ENCODE peak calls at places on chromosome 1, in nine cellular contexts. R is kidney, Y is NT2/D1, B is prostate gland, K is H1, W is ascending aorta, Q is transverse colon, I is pancreas, P is breast epithelium. T is an unnamed sample.

GRCh38 chr1:15885701-15886612 is 38.5 kb downstream of the SPEN start:
- DNase-seq in R (peak; percentile 99), Y (peak; percentile 49), B (peak; percentile 96), K (peak; percentile 88), W (peak; percentile 98), Q (peak; percentile 97), I (peak; percentile 96), P (peak; percentile 98), T (peak; percentile 98)

GRCh38 chr1:216223521-216223920 is 199.7 kb downstream of the USH2A start:
- DNase-seq in R (no peak), Y (no peak), B (no peak), K (no peak), W (no peak), Q (no peak), I (no peak), P (no peak), T (no peak)

GRCh38 chr1:110208916-110209650 is 1.0 kb upstream of the KCNC4 start:
- DNase-seq in R (no peak), Y (no peak), B (no peak), K (no peak), W (no peak), Q (no peak), I (no peak), P (no peak), T (no peak)

GRCh38 chr1:151472852-151473731 is 13.8 kb upstream of the POGZ start:
- DNase-seq in R (peak; percentile 68), Y (no peak), B (peak; percentile 13), K (peak; percentile 73), W (no peak), Q (peak; percentile 49), I (peak; percentile 70), P (no peak), T (peak; percentile 41)

GRCh38 chr1:34292472-34292871 is 115.8 kb downstream of the C1orf94 start:
- DNase-seq in R (no peak), Y (peak; percentile 13), B (no peak), K (no peak), W (no peak), Q (no peak), I (no peak), P (no peak), T (no peak)

GRCh38 chr1:37410815-37411214 is 63.6 kb upstream of the ZC3H12A start:
- DNase-seq in R (no peak), Y (peak; percentile 67), B (no peak), K (peak; percentile 87), W (no peak), Q (no peak), I (no peak), P (no peak), T (no peak)

GRCh38 chr1:206864939-206865671 is at the start of gene IL20:
- DNase-seq in R (peak; percentile 86), Y (peak; percentile 80), B (peak; percentile 91), K (peak; percentile 96), W (peak; percentile 18), Q (peak; percentile 85), I (peak; percentile 99), P (peak; percentile 93), T (peak; percentile 68)

GRCh38 chr1:11659748-11660147 is 4.3 kb upstream of the FBXO6 start:
- DNase-seq in R (no peak), Y (no peak), B (no peak), K (no peak), W (no peak), Q (no peak), I (no peak), P (no peak), T (no peak)

GRCh38 chr1:112905420-112906154 is 50.4 kb downstream of the SLC16A1 start:
- DNase-seq in R (no peak), Y (no peak), B (peak; percentile 11), K (peak; percentile 38), W (no peak), Q (peak; percentile 74), I (no peak), P (no peak), T (no peak)

GRCh38 chr1:183633676-183634343 is 1.8 kb downstream of the ARPC5 start:
- DNase-seq in R (no peak), Y (peak; percentile 66), B (no peak), K (no peak), W (no peak), Q (no peak), I (no peak), P (no peak), T (no peak)
- H3K4me1 ChIP-seq in R (peaks cover 8% of the 10 kb centered on the region), Y (peaks cover 3% of the 10 kb centered on the region), B (no peaks in the 10 kb centered on the region), K (no peaks in the 10 kb centered on the region), W (peaks cover 21% of the 10 kb centered on the region), Q (peaks cover 62% of the 10 kb centered on the region), I (peaks cover 9% of the 10 kb centered on the region), P (no peaks in the 10 kb centered on the region), T (peaks cover 81% of the 10 kb centered on the region)

DNA sequence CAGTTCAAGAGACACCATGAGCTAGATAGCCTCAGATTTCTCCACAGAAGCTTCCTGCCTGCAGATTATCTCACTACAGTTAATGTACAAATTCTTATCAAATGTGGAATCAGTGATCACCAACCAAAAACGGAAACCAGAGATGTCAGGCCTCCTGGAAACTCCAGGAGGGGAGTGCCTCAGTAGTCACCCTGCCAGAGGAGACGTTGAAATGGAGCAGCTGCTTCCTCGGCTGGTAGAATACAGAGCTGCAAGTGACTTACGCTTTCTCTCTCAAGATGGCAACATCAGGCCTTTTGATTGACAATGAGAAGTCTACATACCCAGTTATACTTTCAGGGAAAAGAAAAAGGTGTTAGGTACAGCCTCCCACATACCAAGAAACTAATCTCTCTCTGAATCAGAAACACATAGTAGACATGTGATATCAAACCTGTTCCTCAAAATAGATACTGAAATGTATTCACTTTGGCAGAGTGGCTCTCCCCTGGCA is 52.2 kb downstream of the ACP6 start:
- DNase-seq in R (no peak), Y (no peak), B (no peak), K (no peak), W (no peak), Q (no peak), I (no peak), P (no peak), T (no peak)
- H3K36me3 ChIP-seq in R (peaks cover 64% of the 10 kb centered on the region), Y (peaks cover 98% of the 10 kb centered on the region), B (peaks cover 8% of the 10 kb centered on the region), K (peaks cover 43% of the 10 kb centered on the region), W (peaks cover 87% of the 10 kb centered on the region), Q (no peaks in the 10 kb centered on the region), I (no peaks in the 10 kb centered on the region), P (no peaks in the 10 kb centered on the region), T (peaks cover 94% of the 10 kb centered on the region)

GRCh38 chr1:230866171-230866811 is 2.0 kb downstream of the C1orf198 start:
- DNase-seq in R (no peak), Y (no peak), B (no peak), K (no peak), W (no peak), Q (no peak), I (no peak), P (no peak), T (no peak)
- H3K4me1 ChIP-seq in R (peaks cover 21% of the 10 kb centered on the region), Y (no peaks in the 10 kb centered on the region), B (no peaks in the 10 kb centered on the region), K (peaks cover 9% of the 10 kb centered on the region), W (peaks cover 45% of the 10 kb centered on the region), Q (peaks cover 47% of the 10 kb centered on the region), I (peaks cover 31% of the 10 kb centered on the region), P (peaks cover 2% of the 10 kb centered on the region), T (peaks cover 90% of the 10 kb centered on the region)

GRCh38 chr1:239696317-239696716 is 309.9 kb downstream of the CHRM3 start:
- DNase-seq in R (no peak), Y (no peak), B (no peak), K (no peak), W (no peak), Q (no peak), I (no peak), P (no peak), T (no peak)
- H3K36me3 ChIP-seq in R (no peaks in the 10 kb centered on the region), Y (no peaks in the 10 kb centered on the region), B (no peaks in the 10 kb centered on the region), K (no peaks in the 10 kb centered on the region), W (no peaks in the 10 kb centered on the region), Q (no peaks in the 10 kb centered on the region), I (no peaks in the 10 kb centered on the region), P (no peaks in the 10 kb centered on the region), T (no peaks in the 10 kb centered on the region)

DNA sequence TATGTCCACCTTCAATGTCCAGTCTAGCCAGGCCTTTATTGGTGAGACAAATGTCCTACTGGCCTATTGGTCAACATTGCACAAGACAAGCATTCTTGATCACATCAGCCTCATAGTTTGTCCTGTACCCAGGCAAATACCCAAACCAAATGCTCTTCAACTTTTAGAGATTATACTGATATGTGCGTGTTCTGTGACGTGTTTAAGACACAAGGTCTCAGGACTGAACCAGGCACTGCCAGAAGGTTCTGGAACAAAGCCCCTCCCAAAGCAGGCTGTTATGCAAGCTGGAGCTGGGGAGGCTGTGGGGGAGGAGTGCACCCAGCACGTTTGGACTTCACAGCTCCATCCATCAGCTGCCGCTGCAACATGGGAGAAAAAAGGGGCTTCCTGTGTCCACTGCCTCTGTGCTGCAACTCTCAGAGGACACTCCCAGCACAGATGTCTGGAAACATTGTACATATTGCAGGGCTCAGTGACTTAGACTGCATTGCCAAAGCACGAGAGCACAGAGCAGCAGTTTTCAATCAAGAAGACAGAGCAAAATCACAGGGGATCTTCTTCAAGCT is 45.9 kb downstream of the NID1 start:
- DNase-seq in R (peak; percentile 94), Y (no peak), B (no peak), K (no peak), W (no peak), Q (peak; percentile 62), I (no peak), P (no peak), T (peak; percentile 87)
- H3K4me1 ChIP-seq in R (no peaks in the 10 kb centered on the region), Y (no peaks in the 10 kb centered on the region), B (no peaks in the 10 kb centered on the region), K (no peaks in the 10 kb centered on the region), W (no peaks in the 10 kb centered on the region), Q (peaks cover 19% of the 10 kb centered on the region), I (no peaks in the 10 kb centered on the region), P (peaks cover 9% of the 10 kb centered on the region), T (peaks cover 88% of the 10 kb centered on the region)

DNA sequence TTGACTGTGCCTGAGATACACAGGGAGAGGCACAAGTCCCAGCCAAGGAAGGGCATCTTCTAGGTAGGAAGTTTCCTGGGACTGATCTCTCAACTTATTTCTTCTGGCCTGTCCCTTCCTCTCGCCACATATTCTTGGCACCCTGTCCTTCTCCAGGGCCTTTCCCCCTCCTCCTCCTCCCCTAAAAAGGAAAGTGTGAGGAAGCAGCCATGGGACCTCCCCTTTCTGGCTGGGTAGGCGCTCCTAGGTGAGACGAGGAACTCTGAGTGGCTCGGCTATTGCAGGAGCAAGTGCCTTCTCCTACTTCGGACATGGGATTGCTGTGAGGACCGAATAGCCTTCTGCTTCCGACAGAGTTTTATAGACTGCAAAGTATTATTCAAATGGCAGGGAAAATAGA is 15.5 kb upstream of the MTARC2 start:
- DNase-seq in R (no peak), Y (no peak), B (peak; percentile 14), K (no peak), W (no peak), Q (no peak), I (no peak), P (no peak), T (no peak)
- H3K36me3 ChIP-seq in R (no peaks in the 10 kb centered on the region), Y (no peaks in the 10 kb centered on the region), B (no peaks in the 10 kb centered on the region), K (no peaks in the 10 kb centered on the region), W (no peaks in the 10 kb centered on the region), Q (no peaks in the 10 kb centered on the region), I (no peaks in the 10 kb centered on the region), P (no peaks in the 10 kb centered on the region), T (no peaks in the 10 kb centered on the region)

DNA sequence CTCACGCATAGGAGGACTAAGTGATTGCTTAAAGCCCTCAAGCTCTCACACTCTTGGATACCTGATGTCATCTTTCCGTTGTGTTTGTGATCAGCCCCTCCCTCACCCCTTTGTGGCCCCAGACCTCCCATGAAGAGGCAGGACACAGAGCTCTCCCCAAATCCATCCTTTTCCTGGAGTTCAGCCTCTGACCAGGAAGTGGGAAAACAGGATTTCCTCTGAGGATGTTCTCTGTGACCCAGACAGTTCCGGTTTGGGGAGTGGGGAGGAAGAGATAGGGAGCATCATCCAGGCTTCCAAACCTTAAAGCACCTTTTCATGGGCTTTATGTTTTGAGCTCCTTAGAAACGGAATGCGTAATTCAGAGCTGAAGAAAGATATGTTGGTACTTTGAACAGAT is 11.9 kb upstream of the TAL1 start:
- DNase-seq in R (no peak), Y (no peak), B (no peak), K (no peak), W (no peak), Q (no peak), I (no peak), P (no peak), T (no peak)
- H3K4me1 ChIP-seq in R (no peaks in the 10 kb centered on the region), Y (no peaks in the 10 kb centered on the region), B (no peaks in the 10 kb centered on the region), K (peaks cover 5% of the 10 kb centered on the region), W (no peaks in the 10 kb centered on the region), Q (no peaks in the 10 kb centered on the region), I (no peaks in the 10 kb centered on the region), P (no peaks in the 10 kb centered on the region), T (peaks cover 8% of the 10 kb centered on the region)